ENCODE peak calls at places on chromosomes 5 and 9, in four cellular contexts. S is dorsolateral prefrontal cortex, Y is cardiac fibroblast, E is stomach. O is an unnamed sample.

GRCh38 chr9:125200216-125201047 is at the start of gene RABEPK:
- DNase-seq in E (peak; percentile 94), S (peak; percentile 88), Y (peak; percentile 99), O (peak; percentile 93)

GRCh38 chr9:89608646-89609335 is 4.0 kb downstream of the GADD45G start:
- DNase-seq in Y (no peak), E (no peak), S (no peak), O (no peak)

GRCh38 chr5:15008476-15008875 is 136.9 kb upstream of the ANKH start:
- DNase-seq in E (peak; percentile 90), Y (peak; percentile 96), S (peak; percentile 77), O (no peak)

GRCh38 chr5:127673401-127673800 is 24.5 kb downstream of the CTXN3 start:
- DNase-seq in Y (no peak), S (no peak), E (no peak), O (no peak)

GRCh38 chr9:128101231-128101641 is 26.3 kb downstream of the PTGES2 start:
- DNase-seq in S (no peak), Y (no peak), E (no peak), O (no peak)

GRCh38 chr5:75522542-75522941 is 10.9 kb downstream of the POLK start:
- DNase-seq in Y (no peak), S (no peak), E (no peak), O (no peak)

GRCh38 chr5:164869325-164869724 is 1363.9 kb downstream of the MAT2B start:
- DNase-seq in S (no peak), E (no peak), Y (no peak), O (no peak)

GRCh38 chr5:142492781-142493281 is 168.0 kb upstream of the SPRY4 start:
- DNase-seq in E (no peak), S (no peak), Y (peak; percentile 91), O (no peak)

GRCh38 chr5:157198277-157199058 is 17.8 kb downstream of the ITK start:
- DNase-seq in E (peak; percentile 29), S (no peak), Y (no peak), O (peak; percentile 53)

GRCh38 chr9:19642256-19642655 is 146.6 kb downstream of the SLC24A2 start:
- DNase-seq in Y (peak; percentile 5), E (no peak), S (peak; percentile 77), O (no peak)

GRCh38 chr9:98383758-98384157 is 128.3 kb upstream of the TBC1D2 start:
- DNase-seq in S (no peak), E (no peak), Y (peak; percentile 31), O (no peak)

GRCh38 chr9:86600977-86601376 is 246.8 kb upstream of the TUT7 start:
- DNase-seq in E (no peak), S (no peak), Y (no peak), O (no peak)

GRCh38 chr5:177472460-177473441 is 683 bp downstream of the DBN1 start:
- DNase-seq in S (no peak), Y (no peak), E (peak; percentile 52), O (peak; percentile 56)

GRCh38 chr5:114249838-114250237 is 112.0 kb upstream of the KCNN2 start:
- DNase-seq in Y (no peak), S (no peak), E (no peak), O (no peak)

GRCh38 chr9:134059661-134060395 is 8.0 kb downstream of the BRD3 start:
- DNase-seq in S (no peak), E (peak; percentile 26), Y (no peak), O (no peak)

GRCh38 chr5:10595678-10596309 is 31.9 kb downstream of the ANKRD33B start:
- DNase-seq in E (no peak), S (no peak), Y (peak; percentile 89), O (no peak)

GRCh38 chr5:104734046-104734445 is 1171.5 kb upstream of the NUDT12 start:
- DNase-seq in S (no peak), Y (no peak), E (no peak), O (no peak)

GRCh38 chr9:127574089-127574921 is 37.8 kb upstream of the STXBP1 start:
- DNase-seq in E (peak; percentile 97), Y (peak; percentile 72), S (no peak), O (no peak)

GRCh38 chr9:37417252-37417803 is 5.2 kb upstream of the GRHPR start:
- DNase-seq in Y (no peak), S (no peak), E (no peak), O (no peak)

GRCh38 chr5:158593925-158594324 is 505.8 kb downstream of the EBF1 start:
- DNase-seq in Y (no peak), S (no peak), E (no peak), O (no peak)

GRCh38 chr9:133605856-133606721 is 3.1 kb downstream of the FAM163B start:
- DNase-seq in S (no peak), Y (no peak), E (no peak), O (no peak)

GRCh38 chr5:108801776-108802175 is 54.1 kb downstream of the FER start:
- DNase-seq in S (no peak), E (no peak), Y (peak; percentile 89), O (no peak)

GRCh38 chr9:92360083-92360482 is 34.3 kb downstream of the CENPP start:
- DNase-seq in S (no peak), Y (no peak), E (no peak), O (no peak)

GRCh38 chr9:113808391-113809191 is 67.5 kb upstream of the ZNF618 start:
- DNase-seq in S (no peak), E (no peak), Y (peak; percentile 88), O (no peak)

GRCh38 chr9:35664531-35665470 is at the start of gene ARHGEF39:
- DNase-seq in Y (peak; percentile 79), S (peak; percentile 58), E (peak; percentile 89), O (peak; percentile 62)
- TF ChIP-seq CTCF in Y (no peak), S (peak; percentile 34), E (no peak), O (no peak)

GRCh38 chr5:21165344-21165743 is 1177.3 kb upstream of the CDH18 start:
- DNase-seq in Y (no peak), E (no peak), S (no peak), O (no peak)

GRCh38 chr5:21159526-21160059 is 1171.6 kb upstream of the CDH18 start:
- DNase-seq in E (no peak), S (no peak), Y (no peak), O (no peak)

GRCh38 chr5:21168557-21168956 is 1180.6 kb upstream of the CDH18 start:
- DNase-seq in S (no peak), Y (no peak), E (no peak), O (no peak)

GRCh38 chr5:21164425-21164824 is 1176.4 kb upstream of the CDH18 start:
- DNase-seq in Y (no peak), S (no peak), E (no peak), O (no peak)
- TF ChIP-seq CTCF in Y (no peak), S (no peak), E (no peak), O (no peak)

GRCh38 chr5:37501152-37501551 is 122.0 kb downstream of the WDR70 start:
- DNase-seq in E (no peak), S (no peak), Y (peak; percentile 15), O (no peak)

GRCh38 chr5:37506241-37506640 is 127.1 kb downstream of the WDR70 start:
- DNase-seq in Y (no peak), S (no peak), E (no peak), O (no peak)

GRCh38 chr5:37506722-37507121 is 127.6 kb downstream of the WDR70 start:
- DNase-seq in Y (no peak), E (no peak), S (no peak), O (no peak)
- TF ChIP-seq CTCF in Y (no peak), E (no peak), S (no peak), O (no peak)

GRCh38 chr5:8864053-8864452 is 681.8 kb downstream of the SEMA5A start:
- DNase-seq in E (no peak), Y (peak; percentile 26), S (no peak), O (no peak)
- TF ChIP-seq CTCF in E (no peak), Y (peak; percentile 66), S (no peak), O (no peak)

DNA sequence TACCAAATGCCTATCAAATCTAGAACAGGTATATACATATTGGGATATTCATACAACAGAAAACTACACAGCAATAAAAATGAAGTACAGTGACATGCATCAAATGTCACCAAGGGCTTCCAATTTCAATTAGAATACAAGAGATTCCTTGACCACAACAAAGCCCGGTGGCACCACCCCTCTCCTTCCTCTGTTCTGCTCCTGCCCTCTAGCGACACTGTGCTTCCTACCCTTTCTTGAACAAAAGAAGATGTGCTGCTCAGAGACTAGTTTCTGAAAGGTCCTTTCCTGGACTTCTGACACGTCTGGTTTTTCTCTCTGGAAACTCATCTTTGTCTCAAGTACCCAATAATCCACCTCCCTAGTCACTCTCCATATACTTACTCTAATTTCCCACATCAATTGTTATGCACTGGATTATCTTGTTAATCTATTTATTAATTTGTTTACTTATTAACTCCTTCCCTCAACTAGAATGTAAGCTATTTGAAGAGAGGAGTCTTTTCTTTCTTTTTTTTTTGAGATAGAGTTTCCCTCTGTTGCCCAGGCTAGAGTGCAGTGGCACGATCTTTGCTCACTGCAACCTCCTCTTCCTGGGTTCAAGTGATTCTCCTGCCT is 70.4 kb upstream of the CTSV start:
- DNase-seq in Y (peak; percentile 68), S (no peak), E (peak; percentile 70), O (no peak)
- TF ChIP-seq CTCF in Y (peak; percentile 64), S (peak; percentile 64), E (peak; percentile 24), O (no peak)

DNA sequence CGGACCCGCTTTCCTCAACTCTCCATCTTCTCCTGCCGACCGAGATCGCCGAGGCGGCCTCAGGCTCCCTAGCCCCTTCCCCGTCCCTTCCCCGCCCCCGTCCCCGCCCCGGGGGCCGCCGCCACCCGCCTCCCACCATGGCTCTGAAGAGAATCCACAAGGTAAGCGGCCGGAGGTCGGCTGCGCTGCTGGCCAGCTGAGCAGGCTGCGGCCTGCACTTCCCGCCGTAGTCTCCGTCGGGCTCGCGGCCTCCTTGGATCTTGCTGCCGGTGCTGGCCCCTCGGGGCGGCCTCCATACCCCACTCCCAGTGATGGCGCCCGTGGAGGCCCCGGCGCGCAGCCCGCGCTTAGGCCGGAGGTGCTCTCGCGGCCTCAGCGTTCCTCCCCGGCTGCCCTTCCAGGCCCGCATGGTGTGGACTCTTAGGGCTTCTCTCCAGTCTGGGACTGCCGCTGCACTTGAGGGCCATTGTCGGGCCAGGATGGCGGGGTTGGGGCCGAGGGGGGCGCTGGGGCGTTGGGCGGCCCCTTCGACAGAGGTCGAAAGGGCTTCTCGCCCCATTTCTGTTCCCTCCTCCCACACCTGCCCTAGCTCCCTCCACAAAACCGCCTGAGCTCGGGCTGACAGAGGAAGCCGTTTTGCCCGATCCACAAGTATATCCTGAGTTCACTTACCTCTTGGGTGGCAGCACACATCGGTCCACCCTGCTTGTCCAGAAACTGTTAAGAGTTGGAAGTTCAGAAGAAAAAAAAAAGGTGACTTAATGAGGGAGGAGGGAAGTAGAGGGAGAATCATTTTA is 714 bp downstream of the UBE2D2 start:
- DNase-seq in S (peak; percentile 33), Y (peak; percentile 46), E (peak; percentile 42), O (no peak)
- TF ChIP-seq CTCF in S (no peak), Y (no peak), E (no peak), O (no peak)

GRCh38 chr9:72276429-72276828 is 88.6 kb downstream of the ZFAND5 start:
- DNase-seq in S (no peak), E (no peak), Y (no peak), O (no peak)

GRCh38 chr9:72268961-72269360 is 96.0 kb downstream of the ZFAND5 start:
- DNase-seq in E (no peak), Y (no peak), S (no peak), O (no peak)

GRCh38 chr9:72278959-72279358 is 86.0 kb downstream of the ZFAND5 start:
- DNase-seq in S (no peak), Y (no peak), E (no peak), O (no peak)

GRCh38 chr9:72271617-72272478 is 93.2 kb downstream of the ZFAND5 start:
- DNase-seq in S (no peak), Y (peak; percentile 68), E (peak; percentile 37), O (no peak)

GRCh38 chr9:72274916-72275315 is 90.1 kb downstream of the ZFAND5 start:
- DNase-seq in Y (no peak), S (no peak), E (no peak), O (no peak)
- TF ChIP-seq CTCF in Y (no peak), S (no peak), E (no peak), O (no peak)

O was measured in natural killer cell.